ENCODE peak calls at places on chromosome 19, in seven cellular contexts. S is hypothalamus, T is iPS-NIHi11, H is type B pancreatic cell, K is activated B cell treated with CpG ODN at 0.5 μM for 24 hours, U is transverse colon, F is AG04450. N is an unnamed sample.
A peak's percentile ranks its signal among the peaks of the same experiment; 100 is the strongest.

GRCh38 chr19:38417544-38418506 is 8.2 kb downstream of the RASGRP4 start:
- DNase-seq in F (no peak), H (no peak), U (peak; percentile 75), T (peak; percentile 89), S (no peak), K (peak; percentile 57), N (no peak)

GRCh38 chr19:53903055-53903680 is 5.9 kb upstream of the CACNG7 start:
- DNase-seq in S (no peak), H (no peak), K (no peak), T (peak; percentile 55), U (no peak), F (no peak), N (no peak)

GRCh38 chr19:48255376-48256303 is at the start of gene CARD8:
- DNase-seq in F (peak; percentile 65), K (peak; percentile 73), T (peak; percentile 71), U (peak; percentile 87), S (peak; percentile 71), H (no peak), N (peak; percentile 73)

GRCh38 chr19:33688657-33688992 is 66.9 kb downstream of the CHST8 start:
- DNase-seq in S (no peak), H (no peak), U (no peak), T (no peak), K (no peak), F (no peak), N (no peak)

GRCh38 chr19:51887522-51888498 is at the start of gene ZNF577:
- DNase-seq in U (peak; percentile 92), T (peak; percentile 91), K (peak; percentile 44), S (peak; percentile 80), F (peak; percentile 74), H (peak; percentile 90), N (peak; percentile 92)

GRCh38 chr19:41915248-41916032 is 12.8 kb downstream of the ERFL start:
- DNase-seq in H (no peak), S (no peak), T (no peak), U (no peak), F (no peak), K (no peak), N (no peak)

GRCh38 chr19:35348909-35349611 is 1.4 kb downstream of the FFAR1 start:
- DNase-seq in K (no peak), S (no peak), T (peak; percentile 18), U (no peak), F (no peak), H (peak; percentile 50), N (peak; percentile 88)

GRCh38 chr19:35009424-35010415 is 9.6 kb downstream of the GRAMD1A start:
- DNase-seq in T (no peak), F (no peak), U (no peak), K (no peak), H (no peak), S (no peak), N (no peak)

GRCh38 chr19:48403606-48404005 is 10.1 kb downstream of the GRIN2D start:
- DNase-seq in F (no peak), K (no peak), U (peak; percentile 60), S (peak; percentile 31), T (peak; percentile 76), H (no peak), N (no peak)

GRCh38 chr19:3606174-3606689 is 443 bp downstream of the TBXA2R start:
- DNase-seq in H (no peak), S (no peak), T (peak; percentile 76), F (no peak), K (no peak), U (peak; percentile 80), N (no peak)